ENCODE peak calls at places on chromosomes 16 and 17, in seven cellular contexts. M, C, F, G, B, Q and H are unnamed samples.

GRCh38 chr17:17928422-17929386 is 43.5 kb downstream of the TOM1L2 start:
- DNase-seq in M (no peak), C (no peak), F (no peak), G (no peak), B (no peak), Q (no peak), H (no peak)

GRCh38 chr16:20763461-20764232 is at the start of gene ACSM3:
- DNase-seq in M (no peak), C (peak; percentile 99), F (peak; percentile 51), G (peak; percentile 33), B (no peak), Q (peak; percentile 92), H (no peak)

GRCh38 chr16:87664792-87665191 is 62.5 kb downstream of the JPH3 start:
- DNase-seq in M (no peak), C (no peak), F (no peak), G (no peak), B (no peak), Q (no peak), H (no peak)

GRCh38 chr17:7982666-7983065 is 19.7 kb upstream of the GUCY2D start:
- DNase-seq in M (no peak), C (peak; percentile 28), F (no peak), G (no peak), B (no peak), Q (no peak), H (no peak)

GRCh38 chr17:33288954-33289353 is 4.1 kb downstream of the ASIC2 start:
- DNase-seq in M (no peak), C (no peak), F (no peak), G (no peak), B (no peak), Q (no peak), H (no peak)

GRCh38 chr17:60639019-60639330 is 38.7 kb upstream of the BCAS3 start:
- DNase-seq in M (no peak), C (no peak), F (no peak), G (no peak), B (no peak), Q (no peak), H (no peak)

GRCh38 chr17:37317867-37318266 is 57.9 kb upstream of the C17orf78 start:
- DNase-seq in M (no peak), C (no peak), F (no peak), G (no peak), B (no peak), Q (no peak), H (no peak)

GRCh38 chr17:79633154-79633553 is 22.3 kb upstream of the RBFOX3 start:
- DNase-seq in M (no peak), C (no peak), F (no peak), G (no peak), B (peak; percentile 68), Q (no peak), H (peak; percentile 34)

GRCh38 chr17:50396261-50397110 is 837 bp downstream of the LRRC59 start:
- DNase-seq in M (peak; percentile 18), C (peak; percentile 53), F (no peak), G (no peak), B (peak; percentile 86), Q (peak; percentile 70), H (no peak)

GRCh38 chr17:35766903-35767510 is 6.3 kb downstream of the C17orf50 start:
- DNase-seq in M (no peak), C (peak; percentile 59), F (no peak), G (no peak), B (no peak), Q (peak; percentile 58), H (no peak)

GRCh38 chr17:47959825-47960655 is 2.4 kb upstream of the PRR15L start:
- DNase-seq in M (no peak), C (no peak), F (no peak), G (no peak), B (no peak), Q (no peak), H (no peak)

GRCh38 chr16:1158456-1159324 is 5.8 kb downstream of the CACNA1H start:
- DNase-seq in M (no peak), C (no peak), F (no peak), G (no peak), B (peak; percentile 89), Q (no peak), H (no peak)

GRCh38 chr17:8849311-8850041 is 18.0 kb downstream of the PIK3R6 start:
- DNase-seq in M (no peak), C (no peak), F (no peak), G (no peak), B (peak; percentile 33), Q (no peak), H (peak; percentile 81)

GRCh38 chr16:67459066-67459857 is 21.7 kb downstream of the ATP6V0D1 start:
- DNase-seq in M (no peak), C (no peak), F (no peak), G (no peak), B (no peak), Q (no peak), H (no peak)

GRCh38 chr17:57601328-57601727 is 143.8 kb downstream of the CCDC182 start:
- DNase-seq in M (no peak), C (no peak), F (no peak), G (no peak), B (no peak), Q (no peak), H (no peak)

GRCh38 chr16:6446370-6446769 is 886.3 kb upstream of the RBFOX1 start:
- DNase-seq in M (no peak), C (peak; percentile 23), F (no peak), G (no peak), B (no peak), Q (no peak), H (no peak)

GRCh38 chr16:9258423-9259051 is 167.1 kb downstream of the HAPSTR1 start:
- DNase-seq in M (no peak), C (peak; percentile 50), F (no peak), G (no peak), B (no peak), Q (peak; percentile 52), H (no peak)

GRCh38 chr17:56623383-56623782 is 29.9 kb downstream of the NOG start:
- DNase-seq in M (no peak), C (no peak), F (no peak), G (no peak), B (no peak), Q (no peak), H (no peak)

GRCh38 chr17:74569392-74570003 is 2.2 kb upstream of the CD300H start:
- DNase-seq in M (peak; percentile 35), C (peak; percentile 100), F (no peak), G (no peak), B (no peak), Q (peak; percentile 94), H (no peak)

GRCh38 chr16:10678655-10679054 is 16.1 kb downstream of the TEKT5 start:
- DNase-seq in M (no peak), C (no peak), F (no peak), G (no peak), B (no peak), Q (no peak), H (peak; percentile 25)

GRCh38 chr17:66426397-66427033 is 124.1 kb downstream of the PRKCA start:
- DNase-seq in M (no peak), C (peak; percentile 29), F (peak; percentile 24), G (peak; percentile 8), B (no peak), Q (peak; percentile 59), H (no peak)